ENCODE peak calls at places on chromosomes 4 and X, in six cellular contexts. G, L, N, F, Y and D are unnamed samples.

GRCh38 chrX:153477039-153477438 is 6.7 kb upstream of the HAUS7 start:
- DNase-seq in L (no peak), G (no peak), F (no peak), N (no peak), Y (no peak), D (no peak)

GRCh38 chr4:35100932-35101331 is 1143.4 kb downstream of the ARAP2 start:
- DNase-seq in L (no peak), N (no peak), G (no peak), F (no peak), Y (no peak), D (no peak)

GRCh38 chr4:65416875-65417274 is 253.4 kb downstream of the EPHA5 start:
- DNase-seq in Y (no peak), N (no peak), L (no peak), F (peak; percentile 51), G (no peak), D (no peak)

GRCh38 chrX:18698762-18699650 is 8.4 kb upstream of the PPEF1 start:
- DNase-seq in L (no peak), N (no peak), F (no peak), G (no peak), Y (no peak), D (no peak)

GRCh38 chrX:130623508-130623907 is 221.7 kb downstream of the RBMX2 start:
- DNase-seq in L (no peak), N (no peak), F (no peak), G (no peak), Y (no peak), D (no peak)

GRCh38 chr4:128542047-128542446 is 254.4 kb upstream of the PGRMC2 start:
- DNase-seq in N (no peak), Y (no peak), F (no peak), L (no peak), G (no peak), D (no peak)

GRCh38 chr4:90926957-90927356 is 799.8 kb downstream of the CCSER1 start:
- DNase-seq in G (no peak), F (no peak), Y (no peak), N (no peak), L (no peak), D (no peak)

GRCh38 chr4:128847074-128847724 is 37.7 kb downstream of the JADE1 start:
- DNase-seq in N (no peak), L (no peak), G (peak; percentile 12), F (no peak), Y (no peak), D (peak; percentile 39)

GRCh38 chr4:4609622-4610334 is 67.9 kb upstream of the STX18 start:
- DNase-seq in Y (no peak), L (no peak), N (no peak), F (no peak), G (no peak), D (no peak)

GRCh38 chr4:166882221-166882620 is 352.1 kb downstream of the SPOCK3 start:
- DNase-seq in L (no peak), F (no peak), Y (no peak), N (no peak), G (no peak), D (no peak)

GRCh38 chr4:152342293-152342692 is 193.6 kb downstream of the FBXW7 start:
- DNase-seq in G (no peak), F (no peak), L (no peak), Y (no peak), N (no peak), D (no peak)

GRCh38 chrX:41001327-41001726 is 83.9 kb upstream of the USP9X start:
- DNase-seq in F (no peak), G (no peak), N (no peak), Y (no peak), L (no peak), D (no peak)

GRCh38 chr4:173446416-173446815 is 47.5 kb upstream of the SCRG1 start:
- DNase-seq in L (no peak), Y (no peak), G (no peak), N (no peak), F (no peak), D (no peak)

GRCh38 chrX:108036298-108036973 is 8.4 kb upstream of the VSIG1 start:
- DNase-seq in G (no peak), L (no peak), F (no peak), N (no peak), Y (no peak), D (no peak)

GRCh38 chr4:74188912-74189311 is 31.0 kb downstream of the MTHFD2L start:
- DNase-seq in F (no peak), L (no peak), Y (no peak), N (no peak), G (no peak), D (no peak)

GRCh38 chr4:107997001-107997788 is 7.5 kb downstream of the HADH start:
- DNase-seq in N (no peak), L (no peak), G (no peak), F (no peak), Y (no peak), D (no peak)

GRCh38 chrX:136457303-136457917 is 30.3 kb upstream of the BRS3 start:
- DNase-seq in N (no peak), G (no peak), Y (no peak), F (no peak), L (no peak), D (no peak)

GRCh38 chr4:174512745-174513144 is 9.5 kb downstream of the HPGD start:
- DNase-seq in N (no peak), Y (no peak), F (no peak), L (no peak), G (no peak), D (no peak)

GRCh38 chr4:141090473-141090872 is 42.8 kb downstream of the RNF150 start:
- DNase-seq in L (no peak), F (no peak), Y (no peak), N (no peak), G (no peak), D (no peak)

GRCh38 chr4:37685726-37686372 is 327 bp downstream of the RELL1 start:
- DNase-seq in L (peak; percentile 25), N (peak; percentile 68), F (peak; percentile 79), G (peak; percentile 26), Y (peak; percentile 48), D (no peak)

GRCh38 chrX:74015379-74016019 is 288.5 kb upstream of the ZCCHC13 start:
- DNase-seq in G (peak; percentile 11), Y (peak; percentile 78), N (peak; percentile 63), F (no peak), L (peak; percentile 0), D (peak; percentile 45)

GRCh38 chrX:402857-403256 is 16.1 kb upstream of the PPP2R3B start:
- DNase-seq in G (no peak), Y (no peak), N (no peak), L (no peak), F (no peak), D (no peak)

GRCh38 chrX:17860179-17860780 is 818 bp downstream of the RAI2 start:
- DNase-seq in Y (no peak), L (no peak), F (no peak), G (peak; percentile 4), N (no peak), D (no peak)

GRCh38 chrX:110944323-110944761 is 148.7 kb upstream of the CHRDL1 start:
- DNase-seq in N (no peak), G (peak; percentile 5), Y (no peak), L (no peak), F (no peak), D (no peak)